ENCODE peak calls at places on chromosomes 6 and 20, in nine cellular contexts. One of them, this sample, is unnamed.

GRCh38 chr6:166757226-166758135 is 130.4 kb upstream of the RPS6KA2 start:
- DNase-seq in GM03348: peak
- DNase-seq in SW480: peak
- DNase-seq in stimulated activated CD8-positive, alpha-beta memory T cell treated with anti-CD3 and anti-CD28 coated beads, Interleukin-15, amount 100 ng/mL, for 24 hours: no peak
- DNase-seq in neural crest cell: no peak
- DNase-seq in choroid plexus epithelial cell: peak
- DNase-seq in mesothelial cell of epicardium: no peak
- DNase-seq in MV-4-11: no peak
- DNase-seq in stimulated activated CD4-positive, alpha-beta T cell treated with anti-CD3 and anti-CD28 coated beads, Interleukin-12 subunit alpha, Interleukin-12 subunit beta, amount 100 ng/mL, for 4 hours: no peak
- DNase-seq in this sample: no peak

GRCh38 chr6:14641401-14641800 is 523.8 kb downstream of the CD83 start:
- DNase-seq in GM03348: no peak
- DNase-seq in SW480: no peak
- DNase-seq in stimulated activated CD8-positive, alpha-beta memory T cell treated with anti-CD3 and anti-CD28 coated beads, Interleukin-15, amount 100 ng/mL, for 24 hours: no peak
- DNase-seq in neural crest cell: no peak
- DNase-seq in choroid plexus epithelial cell: no peak
- DNase-seq in mesothelial cell of epicardium: no peak
- DNase-seq in MV-4-11: peak
- DNase-seq in stimulated activated CD4-positive, alpha-beta T cell treated with anti-CD3 and anti-CD28 coated beads, Interleukin-12 subunit alpha, Interleukin-12 subunit beta, amount 100 ng/mL, for 4 hours: no peak
- DNase-seq in this sample: no peak

GRCh38 chr6:146819596-146820320 is 221.0 kb downstream of the ADGB start:
- DNase-seq in GM03348: no peak
- DNase-seq in SW480: no peak
- DNase-seq in stimulated activated CD8-positive, alpha-beta memory T cell treated with anti-CD3 and anti-CD28 coated beads, Interleukin-15, amount 100 ng/mL, for 24 hours: no peak
- DNase-seq in neural crest cell: no peak
- DNase-seq in choroid plexus epithelial cell: peak
- DNase-seq in mesothelial cell of epicardium: no peak
- DNase-seq in MV-4-11: no peak
- DNase-seq in stimulated activated CD4-positive, alpha-beta T cell treated with anti-CD3 and anti-CD28 coated beads, Interleukin-12 subunit alpha, Interleukin-12 subunit beta, amount 100 ng/mL, for 4 hours: no peak
- DNase-seq in this sample: no peak

GRCh38 chr6:25202505-25202904 is 76.7 kb upstream of the CARMIL1 start:
- DNase-seq in GM03348: peak
- DNase-seq in SW480: no peak
- DNase-seq in stimulated activated CD8-positive, alpha-beta memory T cell treated with anti-CD3 and anti-CD28 coated beads, Interleukin-15, amount 100 ng/mL, for 24 hours: no peak
- DNase-seq in neural crest cell: no peak
- DNase-seq in choroid plexus epithelial cell: peak
- DNase-seq in mesothelial cell of epicardium: no peak
- DNase-seq in MV-4-11: no peak
- DNase-seq in stimulated activated CD4-positive, alpha-beta T cell treated with anti-CD3 and anti-CD28 coated beads, Interleukin-12 subunit alpha, Interleukin-12 subunit beta, amount 100 ng/mL, for 4 hours: no peak
- DNase-seq in this sample: no peak

GRCh38 chr6:5851261-5851757 is 155.4 kb downstream of the NRN1 start:
- DNase-seq in GM03348: peak
- DNase-seq in SW480: peak
- DNase-seq in stimulated activated CD8-positive, alpha-beta memory T cell treated with anti-CD3 and anti-CD28 coated beads, Interleukin-15, amount 100 ng/mL, for 24 hours: peak
- DNase-seq in neural crest cell: peak
- DNase-seq in choroid plexus epithelial cell: peak
- DNase-seq in mesothelial cell of epicardium: peak
- DNase-seq in MV-4-11: no peak
- DNase-seq in stimulated activated CD4-positive, alpha-beta T cell treated with anti-CD3 and anti-CD28 coated beads, Interleukin-12 subunit alpha, Interleukin-12 subunit beta, amount 100 ng/mL, for 4 hours: peak
- DNase-seq in this sample: no peak

GRCh38 chr20:55269913-55270312 is 735.4 kb downstream of the CBLN4 start:
- DNase-seq in GM03348: no peak
- DNase-seq in SW480: no peak
- DNase-seq in stimulated activated CD8-positive, alpha-beta memory T cell treated with anti-CD3 and anti-CD28 coated beads, Interleukin-15, amount 100 ng/mL, for 24 hours: no peak
- DNase-seq in neural crest cell: no peak
- DNase-seq in choroid plexus epithelial cell: no peak
- DNase-seq in mesothelial cell of epicardium: no peak
- DNase-seq in MV-4-11: no peak
- DNase-seq in stimulated activated CD4-positive, alpha-beta T cell treated with anti-CD3 and anti-CD28 coated beads, Interleukin-12 subunit alpha, Interleukin-12 subunit beta, amount 100 ng/mL, for 4 hours: no peak
- DNase-seq in this sample: no peak

GRCh38 chr6:145544031-145544430 is 191.3 kb downstream of the EPM2A start:
- DNase-seq in GM03348: peak
- DNase-seq in SW480: peak
- DNase-seq in stimulated activated CD8-positive, alpha-beta memory T cell treated with anti-CD3 and anti-CD28 coated beads, Interleukin-15, amount 100 ng/mL, for 24 hours: no peak
- DNase-seq in neural crest cell: no peak
- DNase-seq in choroid plexus epithelial cell: peak
- DNase-seq in mesothelial cell of epicardium: no peak
- DNase-seq in MV-4-11: no peak
- DNase-seq in stimulated activated CD4-positive, alpha-beta T cell treated with anti-CD3 and anti-CD28 coated beads, Interleukin-12 subunit alpha, Interleukin-12 subunit beta, amount 100 ng/mL, for 4 hours: no peak
- DNase-seq in this sample: no peak

GRCh38 chr6:11062715-11063114 is 18.6 kb upstream of the ELOVL2 start:
- DNase-seq in GM03348: no peak
- DNase-seq in SW480: no peak
- DNase-seq in stimulated activated CD8-positive, alpha-beta memory T cell treated with anti-CD3 and anti-CD28 coated beads, Interleukin-15, amount 100 ng/mL, for 24 hours: no peak
- DNase-seq in neural crest cell: no peak
- DNase-seq in choroid plexus epithelial cell: no peak
- DNase-seq in mesothelial cell of epicardium: no peak
- DNase-seq in MV-4-11: no peak
- DNase-seq in stimulated activated CD4-positive, alpha-beta T cell treated with anti-CD3 and anti-CD28 coated beads, Interleukin-12 subunit alpha, Interleukin-12 subunit beta, amount 100 ng/mL, for 4 hours: no peak
- DNase-seq in this sample: no peak

GRCh38 chr20:24208652-24209051 is 220.1 kb upstream of the GGTLC1 start:
- DNase-seq in GM03348: no peak
- DNase-seq in SW480: peak
- DNase-seq in stimulated activated CD8-positive, alpha-beta memory T cell treated with anti-CD3 and anti-CD28 coated beads, Interleukin-15, amount 100 ng/mL, for 24 hours: no peak
- DNase-seq in neural crest cell: no peak
- DNase-seq in choroid plexus epithelial cell: peak
- DNase-seq in mesothelial cell of epicardium: no peak
- DNase-seq in MV-4-11: peak
- DNase-seq in stimulated activated CD4-positive, alpha-beta T cell treated with anti-CD3 and anti-CD28 coated beads, Interleukin-12 subunit alpha, Interleukin-12 subunit beta, amount 100 ng/mL, for 4 hours: no peak
- DNase-seq in this sample: no peak

GRCh38 chr20:51687071-51687470 is 81.1 kb downstream of the ATP9A start:
- DNase-seq in GM03348: peak
- DNase-seq in SW480: peak
- DNase-seq in stimulated activated CD8-positive, alpha-beta memory T cell treated with anti-CD3 and anti-CD28 coated beads, Interleukin-15, amount 100 ng/mL, for 24 hours: no peak
- DNase-seq in neural crest cell: no peak
- DNase-seq in choroid plexus epithelial cell: peak
- DNase-seq in mesothelial cell of epicardium: no peak
- DNase-seq in MV-4-11: no peak
- DNase-seq in stimulated activated CD4-positive, alpha-beta T cell treated with anti-CD3 and anti-CD28 coated beads, Interleukin-12 subunit alpha, Interleukin-12 subunit beta, amount 100 ng/mL, for 4 hours: no peak
- DNase-seq in this sample: no peak

GRCh38 chr6:88823998-88824397 is 139.4 kb downstream of the RNGTT start:
- DNase-seq in GM03348: peak
- DNase-seq in SW480: peak
- DNase-seq in stimulated activated CD8-positive, alpha-beta memory T cell treated with anti-CD3 and anti-CD28 coated beads, Interleukin-15, amount 100 ng/mL, for 24 hours: no peak
- DNase-seq in neural crest cell: no peak
- DNase-seq in choroid plexus epithelial cell: peak
- DNase-seq in mesothelial cell of epicardium: no peak
- DNase-seq in MV-4-11: no peak
- DNase-seq in stimulated activated CD4-positive, alpha-beta T cell treated with anti-CD3 and anti-CD28 coated beads, Interleukin-12 subunit alpha, Interleukin-12 subunit beta, amount 100 ng/mL, for 4 hours: no peak
- DNase-seq in this sample: no peak

GRCh38 chr6:90403489-90404381 is 107.1 kb upstream of the BACH2 start:
- DNase-seq in GM03348: no peak
- DNase-seq in SW480: peak
- DNase-seq in stimulated activated CD8-positive, alpha-beta memory T cell treated with anti-CD3 and anti-CD28 coated beads, Interleukin-15, amount 100 ng/mL, for 24 hours: no peak
- DNase-seq in neural crest cell: no peak
- DNase-seq in choroid plexus epithelial cell: peak
- DNase-seq in mesothelial cell of epicardium: no peak
- DNase-seq in MV-4-11: no peak
- DNase-seq in stimulated activated CD4-positive, alpha-beta T cell treated with anti-CD3 and anti-CD28 coated beads, Interleukin-12 subunit alpha, Interleukin-12 subunit beta, amount 100 ng/mL, for 4 hours: no peak
- DNase-seq in this sample: peak

GRCh38 chr20:2084703-2085102 is 16.9 kb upstream of the STK35 start:
- DNase-seq in GM03348: peak
- DNase-seq in SW480: no peak
- DNase-seq in stimulated activated CD8-positive, alpha-beta memory T cell treated with anti-CD3 and anti-CD28 coated beads, Interleukin-15, amount 100 ng/mL, for 24 hours: no peak
- DNase-seq in neural crest cell: no peak
- DNase-seq in choroid plexus epithelial cell: no peak
- DNase-seq in mesothelial cell of epicardium: no peak
- DNase-seq in MV-4-11: peak
- DNase-seq in stimulated activated CD4-positive, alpha-beta T cell treated with anti-CD3 and anti-CD28 coated beads, Interleukin-12 subunit alpha, Interleukin-12 subunit beta, amount 100 ng/mL, for 4 hours: no peak
- DNase-seq in this sample: no peak

GRCh38 chr6:159083146-159083545 is 38.4 kb upstream of the TAGAP start:
- DNase-seq in GM03348: no peak
- DNase-seq in SW480: no peak
- DNase-seq in stimulated activated CD8-positive, alpha-beta memory T cell treated with anti-CD3 and anti-CD28 coated beads, Interleukin-15, amount 100 ng/mL, for 24 hours: no peak
- DNase-seq in neural crest cell: no peak
- DNase-seq in choroid plexus epithelial cell: no peak
- DNase-seq in mesothelial cell of epicardium: no peak
- DNase-seq in MV-4-11: no peak
- DNase-seq in stimulated activated CD4-positive, alpha-beta T cell treated with anti-CD3 and anti-CD28 coated beads, Interleukin-12 subunit alpha, Interleukin-12 subunit beta, amount 100 ng/mL, for 4 hours: no peak
- DNase-seq in this sample: no peak

GRCh38 chr6:43665376-43665775 is 20.5 kb downstream of the RSPH9 start:
- DNase-seq in GM03348: peak
- DNase-seq in SW480: peak
- DNase-seq in stimulated activated CD8-positive, alpha-beta memory T cell treated with anti-CD3 and anti-CD28 coated beads, Interleukin-15, amount 100 ng/mL, for 24 hours: no peak
- DNase-seq in neural crest cell: no peak
- DNase-seq in choroid plexus epithelial cell: no peak
- DNase-seq in mesothelial cell of epicardium: no peak
- DNase-seq in MV-4-11: no peak
- DNase-seq in stimulated activated CD4-positive, alpha-beta T cell treated with anti-CD3 and anti-CD28 coated beads, Interleukin-12 subunit alpha, Interleukin-12 subunit beta, amount 100 ng/mL, for 4 hours: no peak
- DNase-seq in this sample: no peak

GRCh38 chr6:21377356-21377755 is 216.2 kb upstream of the SOX4 start:
- DNase-seq in GM03348: no peak
- DNase-seq in SW480: peak
- DNase-seq in stimulated activated CD8-positive, alpha-beta memory T cell treated with anti-CD3 and anti-CD28 coated beads, Interleukin-15, amount 100 ng/mL, for 24 hours: no peak
- DNase-seq in neural crest cell: no peak
- DNase-seq in choroid plexus epithelial cell: no peak
- DNase-seq in mesothelial cell of epicardium: no peak
- DNase-seq in MV-4-11: no peak
- DNase-seq in stimulated activated CD4-positive, alpha-beta T cell treated with anti-CD3 and anti-CD28 coated beads, Interleukin-12 subunit alpha, Interleukin-12 subunit beta, amount 100 ng/mL, for 4 hours: no peak
- DNase-seq in this sample: no peak

GRCh38 chr20:60105404-60105803 is 147.2 kb downstream of the CDH26 start:
- DNase-seq in GM03348: no peak
- DNase-seq in SW480: no peak
- DNase-seq in stimulated activated CD8-positive, alpha-beta memory T cell treated with anti-CD3 and anti-CD28 coated beads, Interleukin-15, amount 100 ng/mL, for 24 hours: no peak
- DNase-seq in neural crest cell: no peak
- DNase-seq in choroid plexus epithelial cell: no peak
- DNase-seq in mesothelial cell of epicardium: no peak
- DNase-seq in MV-4-11: peak
- DNase-seq in stimulated activated CD4-positive, alpha-beta T cell treated with anti-CD3 and anti-CD28 coated beads, Interleukin-12 subunit alpha, Interleukin-12 subunit beta, amount 100 ng/mL, for 4 hours: no peak
- DNase-seq in this sample: peak

GRCh38 chr6:45697605-45698004 is 318.1 kb downstream of the CLIC5 start:
- DNase-seq in GM03348: peak
- DNase-seq in SW480: no peak
- DNase-seq in stimulated activated CD8-positive, alpha-beta memory T cell treated with anti-CD3 and anti-CD28 coated beads, Interleukin-15, amount 100 ng/mL, for 24 hours: no peak
- DNase-seq in neural crest cell: no peak
- DNase-seq in choroid plexus epithelial cell: peak
- DNase-seq in mesothelial cell of epicardium: no peak
- DNase-seq in MV-4-11: peak
- DNase-seq in stimulated activated CD4-positive, alpha-beta T cell treated with anti-CD3 and anti-CD28 coated beads, Interleukin-12 subunit alpha, Interleukin-12 subunit beta, amount 100 ng/mL, for 4 hours: no peak
- DNase-seq in this sample: no peak

GRCh38 chr20:16145919-16146318 is 427.3 kb downstream of the KIF16B start:
- DNase-seq in GM03348: no peak
- DNase-seq in SW480: no peak
- DNase-seq in stimulated activated CD8-positive, alpha-beta memory T cell treated with anti-CD3 and anti-CD28 coated beads, Interleukin-15, amount 100 ng/mL, for 24 hours: no peak
- DNase-seq in neural crest cell: no peak
- DNase-seq in choroid plexus epithelial cell: no peak
- DNase-seq in mesothelial cell of epicardium: no peak
- DNase-seq in MV-4-11: no peak
- DNase-seq in stimulated activated CD4-positive, alpha-beta T cell treated with anti-CD3 and anti-CD28 coated beads, Interleukin-12 subunit alpha, Interleukin-12 subunit beta, amount 100 ng/mL, for 4 hours: no peak
- DNase-seq in this sample: no peak

GRCh38 chr6:52509281-52510212 is 67.3 kb downstream of the TRAM2 start:
- DNase-seq in GM03348: peak
- DNase-seq in SW480: no peak
- DNase-seq in stimulated activated CD8-positive, alpha-beta memory T cell treated with anti-CD3 and anti-CD28 coated beads, Interleukin-15, amount 100 ng/mL, for 24 hours: no peak
- DNase-seq in neural crest cell: no peak
- DNase-seq in choroid plexus epithelial cell: no peak
- DNase-seq in mesothelial cell of epicardium: no peak
- DNase-seq in MV-4-11: no peak
- DNase-seq in stimulated activated CD4-positive, alpha-beta T cell treated with anti-CD3 and anti-CD28 coated beads, Interleukin-12 subunit alpha, Interleukin-12 subunit beta, amount 100 ng/mL, for 4 hours: no peak
- DNase-seq in this sample: no peak

GRCh38 chr20:44884907-44885391 is 556 bp upstream of the YWHAB start:
- DNase-seq in GM03348: no peak
- DNase-seq in SW480: no peak
- DNase-seq in stimulated activated CD8-positive, alpha-beta memory T cell treated with anti-CD3 and anti-CD28 coated beads, Interleukin-15, amount 100 ng/mL, for 24 hours: no peak
- DNase-seq in neural crest cell: no peak
- DNase-seq in choroid plexus epithelial cell: no peak
- DNase-seq in mesothelial cell of epicardium: no peak
- DNase-seq in MV-4-11: no peak
- DNase-seq in stimulated activated CD4-positive, alpha-beta T cell treated with anti-CD3 and anti-CD28 coated beads, Interleukin-12 subunit alpha, Interleukin-12 subunit beta, amount 100 ng/mL, for 4 hours: no peak
- DNase-seq in this sample: no peak

GRCh38 chr6:57248311-57248895 is 26.3 kb upstream of the RAB23 start:
- DNase-seq in GM03348: no peak
- DNase-seq in SW480: no peak
- DNase-seq in stimulated activated CD8-positive, alpha-beta memory T cell treated with anti-CD3 and anti-CD28 coated beads, Interleukin-15, amount 100 ng/mL, for 24 hours: no peak
- DNase-seq in neural crest cell: no peak
- DNase-seq in choroid plexus epithelial cell: no peak
- DNase-seq in mesothelial cell of epicardium: no peak
- DNase-seq in MV-4-11: peak
- DNase-seq in stimulated activated CD4-positive, alpha-beta T cell treated with anti-CD3 and anti-CD28 coated beads, Interleukin-12 subunit alpha, Interleukin-12 subunit beta, amount 100 ng/mL, for 4 hours: no peak
- DNase-seq in this sample: no peak

GRCh38 chr20:59643616-59644061 is 39.3 kb downstream of the PHACTR3 start:
- DNase-seq in GM03348: no peak
- DNase-seq in SW480: no peak
- DNase-seq in stimulated activated CD8-positive, alpha-beta memory T cell treated with anti-CD3 and anti-CD28 coated beads, Interleukin-15, amount 100 ng/mL, for 24 hours: no peak
- DNase-seq in neural crest cell: no peak
- DNase-seq in choroid plexus epithelial cell: no peak
- DNase-seq in mesothelial cell of epicardium: no peak
- DNase-seq in MV-4-11: no peak
- DNase-seq in stimulated activated CD4-positive, alpha-beta T cell treated with anti-CD3 and anti-CD28 coated beads, Interleukin-12 subunit alpha, Interleukin-12 subunit beta, amount 100 ng/mL, for 4 hours: no peak
- DNase-seq in this sample: no peak

GRCh38 chr20:17863577-17864292 is 104.9 kb downstream of the SNX5 start:
- DNase-seq in GM03348: no peak
- DNase-seq in SW480: peak
- DNase-seq in stimulated activated CD8-positive, alpha-beta memory T cell treated with anti-CD3 and anti-CD28 coated beads, Interleukin-15, amount 100 ng/mL, for 24 hours: no peak
- DNase-seq in neural crest cell: no peak
- DNase-seq in choroid plexus epithelial cell: no peak
- DNase-seq in mesothelial cell of epicardium: no peak
- DNase-seq in MV-4-11: no peak
- DNase-seq in stimulated activated CD4-positive, alpha-beta T cell treated with anti-CD3 and anti-CD28 coated beads, Interleukin-12 subunit alpha, Interleukin-12 subunit beta, amount 100 ng/mL, for 4 hours: no peak
- DNase-seq in this sample: no peak

GRCh38 chr20:50870572-50871161 is 60.6 kb downstream of the ADNP start:
- DNase-seq in GM03348: no peak
- DNase-seq in SW480: no peak
- DNase-seq in stimulated activated CD8-positive, alpha-beta memory T cell treated with anti-CD3 and anti-CD28 coated beads, Interleukin-15, amount 100 ng/mL, for 24 hours: no peak
- DNase-seq in neural crest cell: peak
- DNase-seq in choroid plexus epithelial cell: peak
- DNase-seq in mesothelial cell of epicardium: peak
- DNase-seq in MV-4-11: no peak
- DNase-seq in stimulated activated CD4-positive, alpha-beta T cell treated with anti-CD3 and anti-CD28 coated beads, Interleukin-12 subunit alpha, Interleukin-12 subunit beta, amount 100 ng/mL, for 4 hours: no peak
- DNase-seq in this sample: no peak

GRCh38 chr20:23917024-23917725 is 37.6 kb upstream of the CST5 start:
- DNase-seq in GM03348: no peak
- DNase-seq in SW480: peak
- DNase-seq in stimulated activated CD8-positive, alpha-beta memory T cell treated with anti-CD3 and anti-CD28 coated beads, Interleukin-15, amount 100 ng/mL, for 24 hours: no peak
- DNase-seq in neural crest cell: no peak
- DNase-seq in choroid plexus epithelial cell: no peak
- DNase-seq in mesothelial cell of epicardium: no peak
- DNase-seq in MV-4-11: no peak
- DNase-seq in stimulated activated CD4-positive, alpha-beta T cell treated with anti-CD3 and anti-CD28 coated beads, Interleukin-12 subunit alpha, Interleukin-12 subunit beta, amount 100 ng/mL, for 4 hours: no peak
- DNase-seq in this sample: no peak

GRCh38 chr20:6140947-6141346 is 18.1 kb upstream of the FERMT1 start:
- DNase-seq in GM03348: no peak
- DNase-seq in SW480: peak
- DNase-seq in stimulated activated CD8-positive, alpha-beta memory T cell treated with anti-CD3 and anti-CD28 coated beads, Interleukin-15, amount 100 ng/mL, for 24 hours: no peak
- DNase-seq in neural crest cell: no peak
- DNase-seq in choroid plexus epithelial cell: peak
- DNase-seq in mesothelial cell of epicardium: no peak
- DNase-seq in MV-4-11: peak
- DNase-seq in stimulated activated CD4-positive, alpha-beta T cell treated with anti-CD3 and anti-CD28 coated beads, Interleukin-12 subunit alpha, Interleukin-12 subunit beta, amount 100 ng/mL, for 4 hours: no peak
- DNase-seq in this sample: peak

GRCh38 chr6:27507041-27507956 is 34.4 kb upstream of the ZNF184 start:
- DNase-seq in GM03348: no peak
- DNase-seq in SW480: no peak
- DNase-seq in stimulated activated CD8-positive, alpha-beta memory T cell treated with anti-CD3 and anti-CD28 coated beads, Interleukin-15, amount 100 ng/mL, for 24 hours: no peak
- DNase-seq in neural crest cell: no peak
- DNase-seq in choroid plexus epithelial cell: no peak
- DNase-seq in mesothelial cell of epicardium: no peak
- DNase-seq in MV-4-11: no peak
- DNase-seq in stimulated activated CD4-positive, alpha-beta T cell treated with anti-CD3 and anti-CD28 coated beads, Interleukin-12 subunit alpha, Interleukin-12 subunit beta, amount 100 ng/mL, for 4 hours: no peak
- DNase-seq in this sample: no peak